ENCODE peak calls at places on chromosomes 6 and 20, in eight cellular contexts. O is iris pigment epithelial cell, V is pancreas, C is right lobe of liver, T is natural killer cell, H is NCI-H1105 treated with DMSO at 0.1 percent for 48 hours, Q is vagina, F is posterior cingulate gyrus. P is an unnamed sample.

GRCh38 chr20:21767739-21768223 is 62.3 kb downstream of the PAX1 start:
- DNase-seq in O (no peak), V (peak), C (no peak), T (no peak), H (no peak), Q (no peak), F (no peak), P (no peak)

GRCh38 chr6:6825986-6826901 is 237.7 kb downstream of the LY86 start:
- DNase-seq in O (peak), V (no peak), C (no peak), T (no peak), H (peak), Q (no peak), F (no peak), P (no peak)

GRCh38 chr6:146364816-146365594 is 178.6 kb upstream of the RAB32 start:
- DNase-seq in O (peak), V (no peak), C (no peak), T (no peak), H (no peak), Q (no peak), F (no peak), P (no peak)

GRCh38 chr20:17958326-17959256 is 10.0 kb downstream of the SNX5 start:
- DNase-seq in O (peak), V (no peak), C (no peak), T (no peak), H (no peak), Q (no peak), F (no peak), P (no peak)

GRCh38 chr6:137514418-137514817 is 20.2 kb upstream of the OLIG3 start:
- DNase-seq in O (no peak), V (no peak), C (no peak), T (no peak), H (no peak), Q (no peak), F (no peak), P (no peak)

GRCh38 chr20:37528442-37529213 is 952 bp upstream of the BLCAP start:
- DNase-seq in O (no peak), V (no peak), C (peak), T (no peak), H (no peak), Q (peak), F (no peak), P (no peak)

GRCh38 chr6:43838276-43839036 is 68.4 kb downstream of the VEGFA start:
- DNase-seq in O (peak), V (peak), C (peak), T (no peak), H (no peak), Q (peak), F (no peak), P (no peak)

GRCh38 chr20:63125581-63125892 is 90.4 kb downstream of the YTHDF1 start:
- DNase-seq in O (no peak), V (no peak), C (no peak), T (no peak), H (peak), Q (no peak), F (no peak), P (no peak)

GRCh38 chr6:10320291-10320690 is 94.6 kb downstream of the TFAP2A start:
- DNase-seq in O (peak), V (no peak), C (no peak), T (no peak), H (no peak), Q (no peak), F (no peak), P (no peak)

GRCh38 chr6:55819811-55820210 is 55.6 kb downstream of the BMP5 start:
- DNase-seq in O (peak), V (no peak), C (no peak), T (no peak), H (no peak), Q (no peak), F (no peak), P (no peak)

GRCh38 chr6:68597642-68598041 is 37.4 kb upstream of the ADGRB3 start:
- DNase-seq in O (no peak), V (no peak), C (no peak), T (no peak), H (no peak), Q (no peak), F (no peak), P (no peak)

GRCh38 chr6:148750826-148751225 is 4.0 kb downstream of the UST start:
- DNase-seq in O (peak), V (peak), C (no peak), T (no peak), H (no peak), Q (no peak), F (no peak), P (no peak)

GRCh38 chr20:48309293-48309692 is 518.5 kb downstream of the PREX1 start:
- DNase-seq in O (no peak), V (no peak), C (no peak), T (no peak), H (no peak), Q (no peak), F (no peak), P (no peak)

GRCh38 chr6:40678941-40679340 is 91.8 kb upstream of the LRFN2 start:
- DNase-seq in O (no peak), V (no peak), C (no peak), T (no peak), H (no peak), Q (no peak), F (no peak), P (no peak)

GRCh38 chr6:104118274-104118673 is 741.4 kb downstream of the HACE1 start:
- DNase-seq in O (peak), V (no peak), C (no peak), T (no peak), H (no peak), Q (no peak), F (no peak), P (no peak)

GRCh38 chr20:31587545-31588389 is 17.3 kb upstream of the ID1 start:
- DNase-seq in O (peak), V (peak), C (no peak), T (no peak), H (no peak), Q (no peak), F (no peak), P (no peak)